ENCODE peak calls at places on chromosomes 7 and 10, in eight cellular contexts. Q is endothelial cell of umbilical vein, O is A549, T is HCT116, G is SK-N-SH, S is NB4, P is GM12878, K is HepG2. M is an unnamed sample.

GRCh38 chr10:74912182-74912581 is 85.8 kb downstream of the KAT6B start:
- DNase-seq in Q (no peak), O (no peak), T (no peak), G (no peak), S (no peak), P (no peak), K (no peak), M (no peak)

GRCh38 chr7:46725838-46726237 is 804.8 kb upstream of the IGFBP3 start:
- DNase-seq in Q (peak; percentile 60), O (no peak), T (no peak), G (no peak), S (no peak), P (no peak), K (no peak), M (no peak)

GRCh38 chr7:74293577-74293908 is 4.3 kb downstream of the CLIP2 start:
- DNase-seq in Q (no peak), O (no peak), T (no peak), G (peak; percentile 27), S (peak; percentile 82), P (no peak), K (peak; percentile 58), M (no peak)

GRCh38 chr7:123432601-123433000 is 101.8 kb downstream of the IQUB start:
- DNase-seq in Q (no peak), O (no peak), T (no peak), G (no peak), S (no peak), P (no peak), K (no peak), M (no peak)

GRCh38 chr7:64625114-64626082 is 40.5 kb upstream of the ZNF107 start:
- DNase-seq in Q (no peak), O (no peak), T (no peak), G (peak; percentile 38), S (peak; percentile 68), P (no peak), K (no peak), M (no peak)

GRCh38 chr7:1971946-1972654 is 260.6 kb downstream of the MAD1L1 start:
- DNase-seq in Q (no peak), O (no peak), T (no peak), G (no peak), S (no peak), P (no peak), K (no peak), M (no peak)

GRCh38 chr7:32680259-32681173 is 185.2 kb downstream of the AVL9 start:
- DNase-seq in Q (no peak), O (no peak), T (no peak), G (no peak), S (no peak), P (no peak), K (no peak), M (peak; percentile 71)

GRCh38 chr7:1842321-1843221 is 172.5 kb downstream of the ELFN1 start:
- DNase-seq in Q (no peak), O (no peak), T (no peak), G (peak; percentile 89), S (no peak), P (no peak), K (peak; percentile 75), M (peak; percentile 30)

GRCh38 chr7:95276114-95276513 is 48.2 kb downstream of the PON1 start:
- DNase-seq in Q (no peak), O (no peak), T (no peak), G (no peak), S (no peak), P (no peak), K (no peak), M (no peak)

GRCh38 chr7:87735360-87735759 is 107.2 kb downstream of the RUNDC3B start:
- DNase-seq in Q (peak; percentile 39), O (no peak), T (no peak), G (no peak), S (no peak), P (no peak), K (no peak), M (no peak)

GRCh38 chr7:45157653-45158401 is at the start of gene RAMP3:
- DNase-seq in Q (no peak), O (no peak), T (no peak), G (peak; percentile 88), S (no peak), P (no peak), K (no peak), M (peak; percentile 42)

GRCh38 chr7:41425926-41426325 is 277.0 kb downstream of the INHBA start:
- DNase-seq in Q (peak; percentile 8), O (no peak), T (no peak), G (no peak), S (no peak), P (no peak), K (no peak), M (no peak)

GRCh38 chr10:98920362-98920761 is 315.3 kb downstream of the HPSE2 start:
- DNase-seq in Q (no peak), O (no peak), T (no peak), G (no peak), S (no peak), P (no peak), K (no peak), M (no peak)

GRCh38 chr7:51244890-51245289 is 71.7 kb downstream of the COBL start:
- DNase-seq in Q (no peak), O (no peak), T (no peak), G (no peak), S (peak; percentile 18), P (no peak), K (no peak), M (no peak)

GRCh38 chr7:11450246-11450645 is 381.8 kb downstream of the THSD7A start:
- DNase-seq in Q (peak; percentile 90), O (no peak), T (no peak), G (no peak), S (no peak), P (no peak), K (no peak), M (no peak)

GRCh38 chr7:38374507-38374906 is 101.1 kb upstream of the TARP start:
- DNase-seq in Q (peak; percentile 70), O (peak; percentile 42), T (no peak), G (peak; percentile 59), S (peak; percentile 75), P (no peak), K (peak; percentile 11), M (peak; percentile 50)

GRCh38 chr7:151511946-151512345 is 7.7 kb downstream of the RHEB start:
- DNase-seq in Q (no peak), O (no peak), T (no peak), G (no peak), S (peak; percentile 46), P (no peak), K (no peak), M (no peak)

GRCh38 chr7:156612930-156613329 is 27.6 kb upstream of the RNF32 start:
- DNase-seq in Q (no peak), O (no peak), T (no peak), G (no peak), S (peak; percentile 30), P (peak; percentile 55), K (no peak), M (no peak)

GRCh38 chr10:117884088-117884487 is 162.7 kb downstream of the RAB11FIP2 start:
- DNase-seq in Q (no peak), O (no peak), T (no peak), G (no peak), S (no peak), P (no peak), K (no peak), M (no peak)
- TF ChIP-seq MAX in Q (no peak), O (no peak), T (no peak), G (no peak), S (no peak), P (no peak), K (no peak), M (no peak)

GRCh38 chr10:3532644-3533043 is 252.4 kb downstream of the KLF6 start:
- DNase-seq in Q (no peak), O (peak; percentile 25), T (peak; percentile 23), G (no peak), S (peak; percentile 50), P (no peak), K (no peak), M (no peak)

GRCh38 chr10:3531670-3532069 is 253.3 kb downstream of the KLF6 start:
- DNase-seq in Q (no peak), O (no peak), T (no peak), G (no peak), S (no peak), P (no peak), K (no peak), M (no peak)

GRCh38 chr10:3534433-3534832 is 250.6 kb downstream of the KLF6 start:
- DNase-seq in Q (no peak), O (no peak), T (no peak), G (no peak), S (no peak), P (no peak), K (no peak), M (no peak)

GRCh38 chr10:3535001-3535400 is 250.0 kb downstream of the KLF6 start:
- DNase-seq in Q (no peak), O (no peak), T (no peak), G (no peak), S (no peak), P (no peak), K (no peak), M (no peak)

DNA sequence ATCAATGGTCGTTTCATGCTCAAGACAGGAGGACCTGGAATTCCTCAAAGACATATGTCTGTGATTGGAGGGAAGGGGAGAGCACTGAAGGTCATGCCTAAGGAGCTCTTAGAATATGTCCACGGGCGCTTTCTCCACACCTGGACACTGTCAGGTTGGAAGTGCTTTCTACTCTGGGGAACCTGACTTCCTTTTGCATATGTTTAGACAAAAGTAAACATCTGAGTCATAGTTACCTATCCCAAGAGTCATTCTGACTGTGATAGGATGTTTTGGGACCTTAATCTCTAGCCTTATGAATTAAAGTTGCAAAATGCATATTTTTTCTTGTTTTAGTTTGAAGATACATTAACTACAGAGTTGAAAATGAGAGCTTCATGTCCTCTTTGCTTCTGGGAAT is 251.7 kb downstream of the KLF6 start:
- DNase-seq in Q (no peak), O (no peak), T (no peak), G (no peak), S (no peak), P (no peak), K (no peak), M (no peak)
- TF ChIP-seq MAX in Q (no peak), O (no peak), T (no peak), G (no peak), S (no peak), P (no peak), K (no peak), M (no peak)

GRCh38 chr10:88553116-88553752 is 29.9 kb downstream of the RNLS start:
- DNase-seq in Q (peak; percentile 76), O (peak; percentile 75), T (peak; percentile 54), G (peak; percentile 48), S (peak; percentile 84), P (peak; percentile 45), K (peak; percentile 21), M (peak; percentile 13)
- TF ChIP-seq MAX in Q (no peak), O (no peak), T (no peak), G (no peak), S (peak; percentile 31), P (no peak), K (no peak), M (no peak)

DNA sequence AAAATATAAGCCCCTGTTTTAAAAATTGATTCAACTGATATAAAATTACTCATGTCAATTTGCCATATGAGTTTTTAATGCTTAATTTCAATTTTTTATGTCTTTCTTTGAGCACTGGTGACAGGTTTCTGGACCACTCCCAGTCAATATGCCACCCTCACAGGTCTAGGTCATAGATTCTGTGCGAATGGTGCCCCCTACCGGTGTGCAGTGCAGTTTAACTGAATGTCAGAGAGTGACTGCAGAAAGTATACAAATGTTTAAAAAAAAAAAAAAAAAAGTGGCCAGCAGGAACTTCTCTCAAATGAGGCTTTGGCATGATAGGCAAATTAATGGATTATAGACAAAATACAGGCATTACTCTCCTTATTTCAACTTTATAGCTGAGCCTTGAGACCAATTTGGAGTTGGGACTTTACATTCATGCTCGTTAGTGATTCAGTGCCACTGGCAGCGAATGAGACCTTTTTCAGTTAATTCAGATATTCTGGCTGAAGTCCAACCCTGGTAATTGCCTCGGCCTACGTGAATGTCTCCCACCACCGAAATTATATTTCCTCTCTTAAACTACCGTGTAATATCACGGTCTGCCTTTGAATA is 427.6 kb downstream of the PHTF2 start:
- DNase-seq in Q (peak; percentile 25), O (peak; percentile 40), T (peak; percentile 22), G (peak; percentile 66), S (peak; percentile 61), P (no peak), K (peak; percentile 16), M (peak; percentile 86)
- TF ChIP-seq MAX in Q (no peak), O (no peak), T (no peak), G (no peak), S (no peak), P (no peak), K (no peak), M (no peak)